ENCODE peak calls at places on chromosomes 4 and X, in eight cellular contexts. L is PC-9, N is heart right ventricle, S is breast epithelium, I is stomach, M is cardiac muscle cell, V is body of pancreas, E is aorta. A is an unnamed sample.
A peak's percentile ranks its signal among the peaks of the same experiment; 100 is the strongest.

GRCh38 chrX:130100180-130100579 is 10.1 kb downstream of the ELF4 start:
- DNase-seq in L (no peak), N (peak; percentile 63), S (peak; percentile 55), I (no peak), M (peak; percentile 91), V (peak; percentile 34), E (peak; percentile 83), A (no peak)

GRCh38 chr4:7737268-7737645 is 202.4 kb downstream of the AFAP1 start:
- DNase-seq in L (no peak), N (no peak), S (no peak), I (no peak), M (no peak), V (no peak), E (no peak), A (no peak)

GRCh38 chr4:137960371-137961050 is 281.6 kb downstream of the SLC7A11 start:
- DNase-seq in L (no peak), N (no peak), S (no peak), I (no peak), M (peak; percentile 72), V (no peak), E (no peak), A (no peak)

GRCh38 chr4:89288430-89288829 is 19.2 kb downstream of the GPRIN3 start:
- DNase-seq in L (no peak), N (no peak), S (no peak), I (no peak), M (no peak), V (no peak), E (no peak), A (no peak)

GRCh38 chr4:85762204-85762884 is 287.4 kb downstream of the ARHGAP24 start:
- DNase-seq in L (no peak), N (no peak), S (no peak), I (peak; percentile 36), M (peak; percentile 91), V (peak; percentile 65), E (no peak), A (no peak)

GRCh38 chrX:107935200-107935599 is 47.0 kb downstream of the TEX13B start:
- DNase-seq in L (no peak), N (no peak), S (no peak), I (no peak), M (peak; percentile 33), V (no peak), E (no peak), A (peak; percentile 45)

GRCh38 chr4:74501579-74501978 is 56.6 kb downstream of the AREG start:
- DNase-seq in L (no peak), N (no peak), S (no peak), I (no peak), M (peak; percentile 80), V (no peak), E (no peak), A (no peak)

GRCh38 chr4:137946423-137946822 is 295.7 kb downstream of the SLC7A11 start:
- DNase-seq in L (no peak), N (no peak), S (no peak), I (no peak), M (no peak), V (no peak), E (no peak), A (no peak)

GRCh38 chrX:31889028-31889427 is 817.2 kb upstream of the FTHL17 start:
- DNase-seq in L (no peak), N (no peak), S (no peak), I (no peak), M (no peak), V (no peak), E (no peak), A (no peak)

GRCh38 chr4:121189811-121190210 is 25.7 kb upstream of the TNIP3 start:
- DNase-seq in L (no peak), N (no peak), S (no peak), I (no peak), M (no peak), V (no peak), E (no peak), A (no peak)

GRCh38 chr4:76547167-76547760 is 112.2 kb downstream of the SHROOM3 start:
- DNase-seq in L (no peak), N (no peak), S (no peak), I (no peak), M (peak; percentile 25), V (no peak), E (no peak), A (no peak)

GRCh38 chr4:183637461-183637860 is 21.5 kb downstream of the RWDD4 start:
- DNase-seq in L (peak; percentile 73), N (no peak), S (no peak), I (no peak), M (peak; percentile 12), V (no peak), E (no peak), A (no peak)

GRCh38 chr4:184688447-184688846 is 38.9 kb downstream of the PRIMPOL start:
- DNase-seq in L (peak; percentile 88), N (no peak), S (no peak), I (no peak), M (peak; percentile 84), V (no peak), E (no peak), A (no peak)

GRCh38 chr4:16794816-16795445 is 103.5 kb downstream of the LDB2 start:
- DNase-seq in L (no peak), N (peak; percentile 29), S (no peak), I (peak; percentile 69), M (peak; percentile 72), V (peak; percentile 64), E (no peak), A (peak; percentile 83)

GRCh38 chrX:139932077-139932900 is 564 bp downstream of the ATP11C start:
- DNase-seq in L (no peak), N (peak; percentile 44), S (peak; percentile 48), I (peak; percentile 43), M (peak; percentile 50), V (peak; percentile 59), E (peak; percentile 85), A (peak; percentile 60)

GRCh38 chrX:16188687-16189086 is 21.4 kb downstream of the MAGEB17 start:
- DNase-seq in L (no peak), N (no peak), S (no peak), I (no peak), M (no peak), V (no peak), E (no peak), A (no peak)

GRCh38 chr4:119011607-119011988 is 122.9 kb downstream of the SYNPO2 start:
- DNase-seq in L (no peak), N (no peak), S (no peak), I (no peak), M (no peak), V (no peak), E (no peak), A (no peak)

GRCh38 chr4:186689476-186689875 is 34.2 kb downstream of the FAT1 start:
- DNase-seq in L (no peak), N (no peak), S (no peak), I (no peak), M (no peak), V (peak; percentile 19), E (no peak), A (no peak)

GRCh38 chr4:186920486-186920885 is 196.8 kb upstream of the FAT1 start:
- DNase-seq in L (no peak), N (no peak), S (no peak), I (no peak), M (peak; percentile 22), V (no peak), E (no peak), A (no peak)

GRCh38 chr4:185421366-185422124 is 4.2 kb downstream of the UFSP2 start:
- DNase-seq in L (no peak), N (no peak), S (no peak), I (no peak), M (peak; percentile 75), V (no peak), E (no peak), A (no peak)

GRCh38 chr4:113617195-113617594 is 144.3 kb downstream of the CAMK2D start:
- DNase-seq in L (no peak), N (no peak), S (no peak), I (no peak), M (no peak), V (no peak), E (no peak), A (no peak)

GRCh38 chr4:161762796-161763195 is 401.0 kb downstream of the FSTL5 start:
- DNase-seq in L (no peak), N (no peak), S (no peak), I (no peak), M (peak; percentile 27), V (no peak), E (no peak), A (no peak)

DNA sequence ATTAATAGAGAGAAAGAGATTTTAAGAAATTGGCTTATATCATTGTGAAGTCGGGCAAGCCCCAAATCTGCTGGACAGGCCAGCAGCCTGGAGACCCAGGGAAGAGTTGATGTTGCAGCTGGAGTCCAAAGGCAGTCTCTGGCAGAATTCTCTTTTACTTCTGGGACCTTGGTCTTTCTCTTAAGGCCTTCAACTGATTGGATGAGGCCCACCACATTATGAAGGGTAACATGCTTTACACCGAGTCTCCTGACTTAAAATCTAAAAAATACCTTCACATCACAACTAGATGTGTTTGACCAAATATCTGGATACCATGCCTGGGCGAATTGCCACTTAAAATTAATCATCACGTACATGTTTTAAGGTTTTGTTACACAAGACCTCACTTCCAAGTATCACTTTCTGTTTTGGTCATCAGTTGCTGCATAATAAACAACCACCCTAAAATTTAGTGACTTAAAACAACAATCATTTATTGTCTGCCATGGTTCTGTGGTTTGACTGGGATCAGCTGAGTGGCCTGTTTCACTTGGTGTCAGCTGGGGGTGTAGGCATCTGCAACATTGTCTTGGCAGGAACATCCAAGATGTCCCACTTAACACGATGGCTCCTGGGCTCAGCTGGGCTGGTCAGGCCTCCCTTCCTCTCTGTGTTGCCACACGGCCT is 3.4 kb downstream of the CD38 start:
- DNase-seq in L (no peak), N (no peak), S (no peak), I (no peak), M (peak; percentile 65), V (no peak), E (peak; percentile 37), A (no peak)
- H3K27ac ChIP-seq in L (no peak overlapping the region), N (no peak overlapping the region), S (no peak overlapping the region), I (no peak overlapping the region), M (no peak overlapping the region), V (no peak overlapping the region), E (no peak overlapping the region), A (no peak overlapping the region)

GRCh38 chrX:72272868-72273267 is 4.2 kb downstream of the RPS4X start:
- DNase-seq in L (peak; percentile 65), N (no peak), S (no peak), I (no peak), M (no peak), V (no peak), E (no peak), A (no peak)
- H3K4me1 ChIP-seq in L (peaks cover 55% of the 10 kb centered on the region), N (peaks cover 23% of the 10 kb centered on the region), S (no peaks in the 10 kb centered on the region), I (peaks cover 19% of the 10 kb centered on the region), M (no peaks in the 10 kb centered on the region), V (peaks cover 17% of the 10 kb centered on the region), E (no peaks in the 10 kb centered on the region), A (peaks cover 10% of the 10 kb centered on the region)

DNA sequence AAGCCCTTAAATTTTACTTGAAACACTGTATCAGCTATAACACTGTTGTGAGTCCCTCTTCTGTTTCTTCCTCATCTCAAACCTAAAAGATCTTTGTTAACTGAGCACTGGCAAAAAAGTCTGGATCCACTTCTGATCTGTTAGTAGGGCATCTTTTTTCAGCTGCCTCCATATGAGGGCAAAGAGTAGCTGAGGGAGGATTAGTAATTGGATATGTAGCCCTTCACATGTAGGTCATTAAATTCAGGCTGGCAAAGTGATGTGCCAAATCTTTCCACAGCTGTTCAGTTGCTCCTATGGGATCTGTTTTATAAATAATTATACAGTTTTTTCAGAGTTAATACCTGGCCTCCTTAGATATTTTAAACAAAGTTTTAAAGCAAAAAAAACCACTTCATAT is 1.1 kb upstream of the TRMT10A start:
- DNase-seq in L (no peak), N (no peak), S (no peak), I (no peak), M (no peak), V (no peak), E (no peak), A (no peak)
- H3K9me3 ChIP-seq in L (no peaks in the 10 kb centered on the region), N (no peaks in the 10 kb centered on the region), S (no peaks in the 10 kb centered on the region), I (no peaks in the 10 kb centered on the region), M (no peaks in the 10 kb centered on the region), V (no peaks in the 10 kb centered on the region), E (no peaks in the 10 kb centered on the region), A (no peaks in the 10 kb centered on the region)

GRCh38 chrX:317424-318067 is 1.1 kb downstream of the GTPBP6 start:
- DNase-seq in L (no peak), N (no peak), S (peak; percentile 12), I (no peak), M (no peak), V (no peak), E (no peak), A (no peak)
- H3K27ac ChIP-seq in L (no peak overlapping the region), N (peak overlapping the region; percentile 92), S (peak overlapping the region; percentile 94), I (peak overlapping the region; percentile 69), M (peak overlapping the region; percentile 1), V (peak overlapping the region; percentile 98), E (no peak overlapping the region), A (no peak overlapping the region)

A was measured in adrenal gland.